ENCODE peak calls at places on chromosomes 5 and 9, in five cellular contexts. K, Y, M, F and R are unnamed samples.

GRCh38 chr5:65190328-65191053 is 291.2 kb downstream of the ADAMTS6 start:
- DNase-seq in K (no peak), Y (peak; percentile 17), M (no peak), F (no peak), R (no peak)

GRCh38 chr5:30405821-30406220 is 787.7 kb upstream of the CDH6 start:
- DNase-seq in K (no peak), Y (no peak), M (no peak), F (no peak), R (no peak)

GRCh38 chr9:35577486-35577885 is 27.6 kb upstream of the TESK1 start:
- DNase-seq in K (no peak), Y (no peak), M (no peak), F (no peak), R (no peak)

GRCh38 chr9:131500939-131501541 is 1.7 kb upstream of the POMT1 start:
- DNase-seq in K (no peak), Y (no peak), M (peak; percentile 15), F (no peak), R (no peak)

GRCh38 chr5:87268126-87268969 is 665 bp downstream of the RASA1 start:
- DNase-seq in K (no peak), Y (peak; percentile 51), M (peak; percentile 53), F (peak; percentile 77), R (peak; percentile 70)

GRCh38 chr5:84249918-84250635 is 134.6 kb downstream of the EDIL3 start:
- DNase-seq in K (peak; percentile 15), Y (no peak), M (no peak), F (no peak), R (no peak)

GRCh38 chr9:29200650-29201049 is 1627.4 kb upstream of the C9orf72 start:
- DNase-seq in K (no peak), Y (no peak), M (no peak), F (no peak), R (no peak)

GRCh38 chr9:127166651-127167524 is 44.5 kb upstream of the ANGPTL2 start:
- DNase-seq in K (no peak), Y (peak; percentile 94), M (peak; percentile 67), F (peak; percentile 47), R (peak; percentile 26)

GRCh38 chr5:43020294-43020711 is 19.8 kb downstream of the ANXA2R start:
- DNase-seq in K (no peak), Y (no peak), M (no peak), F (no peak), R (no peak)

GRCh38 chr5:135443329-135443960 is 3.7 kb downstream of the DCANP1 start:
- DNase-seq in K (no peak), Y (no peak), M (no peak), F (peak; percentile 32), R (no peak)

GRCh38 chr5:150058480-150059126 is 27.8 kb downstream of the CSF1R start:
- DNase-seq in K (no peak), Y (no peak), M (peak; percentile 70), F (peak; percentile 68), R (no peak)

GRCh38 chr5:91053733-91054010 is 329.4 kb downstream of the ARRDC3 start:
- DNase-seq in K (no peak), Y (no peak), M (no peak), F (no peak), R (no peak)

GRCh38 chr9:83047839-83048775 is 14.8 kb downstream of the RASEF start:
- DNase-seq in K (no peak), Y (no peak), M (no peak), F (no peak), R (peak; percentile 78)

GRCh38 chr5:33769968-33770367 is 121.8 kb downstream of the ADAMTS12 start:
- DNase-seq in K (no peak), Y (no peak), M (no peak), F (no peak), R (no peak)

GRCh38 chr9:12798066-12798770 is 23.4 kb downstream of the LURAP1L start:
- DNase-seq in K (no peak), Y (no peak), M (no peak), F (no peak), R (no peak)

GRCh38 chr5:69042500-69042899 is 51.3 kb upstream of the SLC30A5 start:
- DNase-seq in K (no peak), Y (no peak), M (no peak), F (no peak), R (no peak)

GRCh38 chr9:111399772-111400563 is 69.9 kb upstream of the OR2K2 start:
- DNase-seq in K (peak; percentile 21), Y (no peak), M (peak; percentile 35), F (no peak), R (peak; percentile 41)

GRCh38 chr5:14445581-14446290 is 135.9 kb upstream of the OTULINL start:
- DNase-seq in K (peak; percentile 54), Y (no peak), M (no peak), F (peak; percentile 77), R (no peak)

GRCh38 chr5:56851258-56851941 is 36.1 kb downstream of the MAP3K1 start:
- DNase-seq in K (no peak), Y (no peak), M (no peak), F (no peak), R (no peak)

GRCh38 chr9:130196643-130197042 is 24.4 kb downstream of the NCS1 start:
- DNase-seq in K (no peak), Y (no peak), M (peak; percentile 54), F (no peak), R (peak; percentile 38)

GRCh38 chr5:72938206-72938605 is 17.6 kb upstream of the FCHO2 start:
- DNase-seq in K (no peak), Y (no peak), M (no peak), F (no peak), R (no peak)

GRCh38 chr9:970310-971002 is 6.0 kb upstream of the DMRT3 start:
- DNase-seq in K (no peak), Y (no peak), M (no peak), F (no peak), R (no peak)

GRCh38 chr5:134085411-134085810 is 29.1 kb upstream of the TCF7 start:
- DNase-seq in K (no peak), Y (no peak), M (no peak), F (peak; percentile 8), R (no peak)

GRCh38 chr5:1704266-1704665 is 95.4 kb downstream of the MRPL36 start:
- DNase-seq in K (no peak), Y (no peak), M (no peak), F (no peak), R (no peak)

GRCh38 chr9:26296910-26297309 is 595.7 kb downstream of the CAAP1 start:
- DNase-seq in K (no peak), Y (no peak), M (no peak), F (no peak), R (no peak)

GRCh38 chr9:111176511-111176910 is 138.2 kb upstream of the LPAR1 start:
- DNase-seq in K (no peak), Y (no peak), M (no peak), F (no peak), R (no peak)

GRCh38 chr9:93058357-93059096 is at the start of gene SUSD3:
- DNase-seq in K (peak; percentile 53), Y (peak; percentile 60), M (peak; percentile 86), F (peak; percentile 83), R (peak; percentile 76)

GRCh38 chr5:150120062-150120441 is 33.7 kb upstream of the CSF1R start:
- DNase-seq in K (no peak), Y (no peak), M (no peak), F (peak; percentile 51), R (no peak)

GRCh38 chr5:51373880-51374523 is 9.2 kb upstream of the ISL1 start:
- DNase-seq in K (no peak), Y (no peak), M (no peak), F (no peak), R (no peak)

GRCh38 chr9:135554718-135555117 is 6.8 kb upstream of the PAEP start:
- DNase-seq in K (no peak), Y (no peak), M (no peak), F (no peak), R (no peak)

GRCh38 chr5:11013793-11014192 is 252.8 kb upstream of the DAP start:
- DNase-seq in K (no peak), Y (no peak), M (no peak), F (no peak), R (no peak)

DNA sequence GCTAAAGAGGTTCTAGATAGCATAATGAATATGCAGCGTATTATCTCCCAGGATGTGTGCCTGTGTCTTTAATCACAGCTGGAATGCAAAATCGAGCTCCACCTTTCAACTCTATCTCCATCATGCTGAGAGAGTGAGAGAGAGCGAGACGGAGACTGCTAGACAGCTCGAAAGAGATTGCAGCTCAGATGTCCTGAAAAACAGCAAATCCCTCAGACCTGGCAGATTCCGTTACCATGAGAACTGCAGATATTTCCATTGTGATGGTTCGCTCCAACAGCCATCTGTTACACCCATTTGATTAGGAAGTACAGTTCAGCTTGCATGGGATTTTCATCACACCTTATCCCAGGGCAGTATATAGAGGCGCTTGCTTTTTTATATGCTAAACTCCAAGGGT is 281.9 kb downstream of the TMEM38B start:
- DNase-seq in K (no peak), Y (no peak), M (no peak), F (no peak), R (no peak)
- TF ChIP-seq EP300 in K (no peak), Y (no peak), M (no peak), F (no peak), R (no peak)

GRCh38 chr9:88776717-88777497 is 214.4 kb upstream of the S1PR3 start:
- DNase-seq in K (no peak), Y (no peak), M (peak; percentile 25), F (no peak), R (no peak)
- TF ChIP-seq EP300 in K (no peak), Y (no peak), M (no peak), F (no peak), R (no peak)

GRCh38 chr9:109310486-109310901 is 10.4 kb downstream of the EPB41L4B start:
- DNase-seq in K (no peak), Y (no peak), M (no peak), F (no peak), R (no peak)

GRCh38 chr9:109313351-109313750 is 7.5 kb downstream of the EPB41L4B start:
- DNase-seq in K (no peak), Y (no peak), M (no peak), F (no peak), R (no peak)

GRCh38 chr9:109312783-109313182 is 8.1 kb downstream of the EPB41L4B start:
- DNase-seq in K (no peak), Y (no peak), M (no peak), F (no peak), R (no peak)

GRCh38 chr9:109311281-109311680 is 9.6 kb downstream of the EPB41L4B start:
- DNase-seq in K (no peak), Y (no peak), M (no peak), F (no peak), R (no peak)

DNA sequence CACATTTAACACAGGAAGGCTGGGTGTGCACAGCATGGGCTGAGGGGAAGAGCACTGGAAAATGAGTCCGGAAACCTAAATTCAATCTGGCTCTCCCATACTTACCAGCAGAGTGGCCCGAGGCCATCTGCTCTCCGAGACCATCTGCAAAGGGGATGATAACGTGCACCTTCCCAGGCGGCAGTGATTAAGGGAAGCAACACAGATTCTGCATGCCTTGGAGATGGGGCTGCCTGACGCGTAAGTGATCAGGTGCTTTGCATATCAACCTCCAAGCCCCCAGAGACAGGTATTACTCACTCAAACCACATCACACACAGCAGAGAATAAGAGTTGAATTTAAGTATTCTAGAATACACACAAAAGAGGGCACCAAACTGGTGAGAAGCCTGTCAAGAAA is 9.1 kb downstream of the EPB41L4B start:
- DNase-seq in K (no peak), Y (no peak), M (peak; percentile 9), F (no peak), R (no peak)
- TF ChIP-seq EP300 in K (no peak), Y (no peak), M (no peak), F (no peak), R (no peak)

GRCh38 chr5:136712628-136713027 is 347.3 kb upstream of the TRPC7 start:
- DNase-seq in K (no peak), Y (no peak), M (no peak), F (no peak), R (no peak)

GRCh38 chr5:136714286-136714685 is 348.9 kb upstream of the TRPC7 start:
- DNase-seq in K (no peak), Y (no peak), M (no peak), F (no peak), R (no peak)

GRCh38 chr5:136710834-136711233 is 345.5 kb upstream of the TRPC7 start:
- DNase-seq in K (no peak), Y (no peak), M (no peak), F (no peak), R (no peak)
- TF ChIP-seq EP300 in K (no peak), Y (no peak), M (no peak), F (no peak), R (no peak)